ENCODE peak calls at places on chromosomes 1 and 21, in seven cellular contexts. V, H, W, O, P, Y and A are unnamed samples.

GRCh38 chr1:8600336-8600735 is 217.1 kb downstream of the RERE start:
- DNase-seq in P (no peak), W (no peak), H (no peak), O (no peak), Y (no peak), V (no peak), A (no peak)

GRCh38 chr1:40630488-40631223 is 34.8 kb downstream of the RIMS3 start:
- DNase-seq in P (peak; percentile 7), W (no peak), O (peak; percentile 42), Y (peak; percentile 19), V (no peak), H (no peak), A (no peak)

GRCh38 chr1:109112652-109113285 is 1.1 kb upstream of the ELAPOR1 start:
- DNase-seq in O (peak; percentile 96), W (peak; percentile 93), H (peak; percentile 93), Y (peak; percentile 85), V (peak; percentile 84), P (peak; percentile 86), A (peak; percentile 86)

GRCh38 chr21:46437511-46437910 is 21.2 kb upstream of the DIP2A start:
- DNase-seq in W (no peak), V (no peak), O (no peak), P (no peak), Y (no peak), H (no peak), A (no peak)

GRCh38 chr1:58803858-58804257 is 20.0 kb upstream of the JUN start:
- DNase-seq in V (no peak), Y (no peak), P (no peak), H (no peak), O (no peak), W (no peak), A (no peak)

GRCh38 chr1:52636701-52637695 is 4.0 kb downstream of the SHISAL2A start:
- DNase-seq in O (no peak), P (peak; percentile 56), V (peak; percentile 60), W (no peak), H (peak; percentile 10), Y (no peak), A (no peak)

GRCh38 chr21:45302082-45303061 is 14.7 kb upstream of the POFUT2 start:
- DNase-seq in W (peak; percentile 67), O (no peak), V (peak; percentile 71), H (no peak), P (peak; percentile 35), Y (no peak), A (no peak)

GRCh38 chr1:902802-903201 is 20.9 kb upstream of the SAMD11 start:
- DNase-seq in Y (no peak), V (no peak), W (no peak), P (no peak), O (no peak), H (no peak), A (no peak)

GRCh38 chr1:223364685-223365382 is 858 bp upstream of the SUSD4 start:
- DNase-seq in P (no peak), W (no peak), Y (no peak), O (peak; percentile 39), V (no peak), H (peak; percentile 38), A (peak; percentile 38)

GRCh38 chr1:179229214-179230140 is at the start of gene ABL2:
- DNase-seq in P (peak; percentile 43), H (peak; percentile 34), Y (no peak), V (peak; percentile 25), O (peak; percentile 72), W (no peak), A (peak; percentile 45)

GRCh38 chr1:238119060-238119459 is 228.3 kb upstream of the ZP4 start:
- DNase-seq in V (no peak), P (no peak), O (no peak), W (no peak), Y (no peak), H (no peak), A (no peak)

GRCh38 chr1:25198731-25199231 is 33.5 kb downstream of the SYF2 start:
- DNase-seq in H (peak; percentile 43), Y (no peak), P (no peak), W (no peak), V (no peak), O (no peak), A (no peak)

GRCh38 chr1:42923367-42924248 is 35.1 kb downstream of the SLC2A1 start:
- DNase-seq in O (no peak), Y (no peak), W (no peak), P (peak; percentile 18), V (no peak), H (no peak), A (no peak)

GRCh38 chr1:211830330-211831142 is at the start of gene LPGAT1:
- DNase-seq in P (peak; percentile 58), H (peak; percentile 84), O (peak; percentile 61), Y (peak; percentile 52), V (peak; percentile 63), W (peak; percentile 58), A (peak; percentile 72)

GRCh38 chr1:86848654-86849053 is 65.3 kb downstream of the SELENOF start:
- DNase-seq in W (no peak), Y (no peak), H (no peak), O (no peak), P (no peak), V (no peak), A (no peak)

GRCh38 chr1:165828103-165828558 is 717 bp downstream of the UCK2 start:
- DNase-seq in V (peak; percentile 14), H (peak; percentile 52), O (peak; percentile 36), Y (peak; percentile 30), P (peak; percentile 8), W (no peak), A (peak; percentile 41)

GRCh38 chr1:12636098-12636950 is 7.6 kb upstream of the AADACL4 start:
- DNase-seq in Y (peak; percentile 28), O (no peak), V (no peak), P (no peak), W (no peak), H (no peak), A (no peak)

GRCh38 chr1:70441392-70442035 is 30.4 kb downstream of the CTH start:
- DNase-seq in O (no peak), W (no peak), Y (no peak), V (no peak), P (no peak), H (no peak), A (no peak)

GRCh38 chr1:184701821-184702220 is 52.8 kb downstream of the EDEM3 start:
- DNase-seq in O (no peak), Y (no peak), H (no peak), W (no peak), V (no peak), P (no peak), A (no peak)

GRCh38 chr1:45196863-45197262 is 9.5 kb downstream of the ZSWIM5 start:
- DNase-seq in Y (no peak), P (no peak), H (no peak), V (no peak), O (no peak), W (no peak), A (no peak)

GRCh38 chr1:195097316-195097715 is 1510.9 kb downstream of the KCNT2 start:
- DNase-seq in Y (no peak), V (no peak), P (no peak), W (no peak), O (no peak), H (no peak), A (no peak)

GRCh38 chr1:55904541-55904940 is 674.8 kb downstream of the PLPP3 start:
- DNase-seq in Y (no peak), O (no peak), H (no peak), V (no peak), P (no peak), W (no peak), A (no peak)

GRCh38 chr1:156826596-156826995 is 9.9 kb upstream of the SH2D2A start:
- DNase-seq in Y (peak; percentile 34), H (no peak), O (no peak), W (no peak), P (no peak), V (no peak), A (no peak)

DNA sequence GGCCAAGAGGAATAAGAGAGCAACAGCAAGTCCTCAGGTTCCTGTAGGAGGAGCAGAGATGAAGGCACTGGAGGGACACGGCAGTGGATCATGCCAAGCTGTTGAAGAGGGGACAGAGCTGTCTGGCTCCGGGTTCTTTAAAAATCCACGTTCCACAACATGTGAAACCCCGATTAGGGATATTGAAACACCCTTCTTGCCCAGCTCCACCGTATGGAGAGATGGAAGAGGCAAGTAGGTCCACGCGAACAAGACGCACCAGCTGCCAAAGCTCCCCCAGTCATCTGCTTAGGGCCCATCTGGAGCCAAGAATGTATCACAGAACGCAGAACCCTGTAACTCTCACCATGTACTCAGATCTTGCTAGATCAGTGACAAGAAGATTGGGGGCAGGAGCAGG is 3.9 kb downstream of the C1orf198 start:
- DNase-seq in Y (no peak), O (no peak), P (no peak), H (peak; percentile 50), V (no peak), W (no peak), A (no peak)
- H3K27ac ChIP-seq in Y (peak overlapping the region; percentile 16), O (no peak overlapping the region), P (no peak overlapping the region), H (peak overlapping the region; percentile 85), V (no peak overlapping the region), W (peak overlapping the region; percentile 89), A (peak overlapping the region; percentile 85)

GRCh38 chr1:234504969-234505773 is 26.2 kb upstream of the TARBP1 start:
- DNase-seq in W (no peak), H (no peak), V (no peak), Y (no peak), O (no peak), P (no peak), A (no peak)
- H3K27ac ChIP-seq in W (no peak overlapping the region), H (no peak overlapping the region), V (no peak overlapping the region), Y (peak overlapping the region; percentile 56), O (no peak overlapping the region), P (no peak overlapping the region), A (no peak overlapping the region)

GRCh38 chr1:232594768-232595698 is 34.9 kb downstream of the SIPA1L2 start:
- DNase-seq in V (no peak), O (peak; percentile 73), Y (no peak), H (no peak), W (no peak), P (no peak), A (no peak)
- H3K27ac ChIP-seq in V (no peak overlapping the region), O (peak overlapping the region; percentile 91), Y (no peak overlapping the region), H (no peak overlapping the region), W (no peak overlapping the region), P (no peak overlapping the region), A (no peak overlapping the region)

GRCh38 chr1:34404837-34405236 is 228.1 kb downstream of the C1orf94 start:
- DNase-seq in P (no peak), V (no peak), Y (no peak), H (no peak), W (no peak), O (no peak), A (no peak)

GRCh38 chr1:34408011-34408410 is 231.3 kb downstream of the C1orf94 start:
- DNase-seq in Y (no peak), O (no peak), W (peak; percentile 25), V (no peak), H (no peak), P (no peak), A (no peak)

GRCh38 chr1:34406377-34406776 is 229.7 kb downstream of the C1orf94 start:
- DNase-seq in V (no peak), W (no peak), O (no peak), H (no peak), Y (no peak), P (no peak), A (no peak)

GRCh38 chr1:34405266-34405959 is 228.7 kb downstream of the C1orf94 start:
- DNase-seq in O (no peak), P (no peak), W (no peak), Y (no peak), V (no peak), H (no peak), A (no peak)

DNA sequence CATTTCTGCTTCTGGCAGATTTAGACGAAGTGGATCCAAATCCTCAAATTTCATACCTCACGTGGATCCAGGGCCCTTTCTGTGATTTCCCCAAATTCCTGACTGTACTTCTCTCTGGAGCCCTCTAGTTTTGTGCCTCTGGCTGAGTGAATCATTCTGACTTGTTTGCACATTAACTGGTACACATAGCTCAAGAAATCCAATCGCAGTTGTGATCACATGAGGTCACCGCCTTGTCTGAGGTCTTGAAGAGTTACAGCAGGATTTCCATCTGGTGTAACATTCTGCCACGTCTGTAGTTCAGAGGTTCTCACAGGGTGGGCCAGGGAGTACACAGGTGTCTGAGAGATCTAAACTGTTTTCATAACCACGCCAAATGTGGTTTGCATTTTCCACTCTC is 230.4 kb downstream of the C1orf94 start:
- DNase-seq in W (no peak), O (no peak), H (no peak), P (no peak), Y (no peak), V (no peak), A (no peak)
- H3K27ac ChIP-seq in W (no peak overlapping the region), O (no peak overlapping the region), H (no peak overlapping the region), P (no peak overlapping the region), Y (no peak overlapping the region), V (no peak overlapping the region), A (no peak overlapping the region)